ENCODE peak calls at places on chromosomes 11 and 22, in seven cellular contexts. M is WTC11, V is NCI-H146, P is PC-9, T is IMR-90, C is NCI-H1092, S is heart left ventricle. X is an unnamed sample.

GRCh38 chr11:94740083-94740974 is 27.8 kb upstream of the AMOTL1 start:
- DNase-seq in M (peak; percentile 69), V (peak; percentile 75), P (no peak), T (no peak), C (peak; percentile 80), S (peak; percentile 78), X (peak; percentile 65)

GRCh38 chr22:29351042-29351441 is 35.5 kb upstream of the RASL10A start:
- DNase-seq in M (no peak), V (no peak), P (no peak), T (no peak), C (no peak), S (no peak), X (no peak)

GRCh38 chr11:27390959-27391326 is 27.9 kb upstream of the CCDC34 start:
- DNase-seq in M (no peak), V (no peak), P (no peak), T (peak; percentile 83), C (no peak), S (no peak), X (no peak)

GRCh38 chr11:70727899-70728620 is 329.7 kb downstream of the CTTN start:
- DNase-seq in M (no peak), V (peak; percentile 87), P (no peak), T (no peak), C (no peak), S (no peak), X (no peak)

GRCh38 chr11:62487698-62488551 is 58.7 kb downstream of the AHNAK start:
- DNase-seq in M (no peak), V (no peak), P (no peak), T (no peak), C (peak; percentile 51), S (no peak), X (no peak)

GRCh38 chr11:107102692-107103463 is 84.6 kb upstream of the GUCY1A2 start:
- DNase-seq in M (no peak), V (no peak), P (no peak), T (no peak), C (no peak), S (no peak), X (no peak)

GRCh38 chr11:120129570-120129969 is 8.3 kb downstream of the TRIM29 start:
- DNase-seq in M (peak; percentile 8), V (no peak), P (no peak), T (no peak), C (no peak), S (peak; percentile 28), X (no peak)

GRCh38 chr11:105861225-105861624 is 160.8 kb downstream of the MSANTD4 start:
- DNase-seq in M (no peak), V (peak; percentile 45), P (no peak), T (peak; percentile 6), C (no peak), S (no peak), X (no peak)

GRCh38 chr11:64444838-64445441 is 86.0 kb downstream of the RPS6KA4 start:
- DNase-seq in M (no peak), V (no peak), P (no peak), T (peak; percentile 17), C (no peak), S (no peak), X (no peak)

GRCh38 chr11:3905080-3905953 is 49.9 kb downstream of the STIM1 start:
- DNase-seq in M (no peak), V (no peak), P (peak; percentile 67), T (peak; percentile 76), C (no peak), S (no peak), X (no peak)

GRCh38 chr11:74333193-74333592 is 21.8 kb upstream of the P4HA3 start:
- DNase-seq in M (no peak), V (no peak), P (no peak), T (no peak), C (no peak), S (no peak), X (no peak)

X was measured in tibial artery.